ENCODE peak calls at places on chromosomes 11 and 22, in six cellular contexts. D is naive thymus-derived CD4-positive, alpha-beta T cell; K is GM10248; M is stimulated activated CD4-positive, alpha-beta T cell treated with anti-CD3 and anti-CD28 coated beads, Interleukin-1b, Interleukin-23, amount 100 ng/mL, for 1 hour; A is EL; U is DMS79 treated with DMSO at 0.1 percent for 48 hours. Y is an unnamed sample.

GRCh38 chr11:81104051-81104450 is 1629.6 kb downstream of the FAM181B start:
- DNase-seq in D (no peak), U (no peak), K (no peak), M (no peak), A (no peak), Y (no peak)

GRCh38 chr11:88552377-88553029 is 215.0 kb upstream of the CTSC start:
- DNase-seq in D (peak; percentile 7), K (peak; percentile 38), M (no peak), A (peak; percentile 63), U (no peak), Y (peak; percentile 37)

GRCh38 chr11:71129624-71130023 is 122.8 kb downstream of the SHANK2 start:
- DNase-seq in U (peak; percentile 77), K (no peak), D (no peak), M (no peak), A (peak; percentile 40), Y (no peak)

GRCh38 chr22:41913842-41914534 is 886 bp downstream of the SHISA8 start:
- DNase-seq in U (no peak), A (no peak), K (no peak), D (no peak), M (no peak), Y (no peak)

GRCh38 chr22:42990131-42990838 is 24.7 kb downstream of the PACSIN2 start:
- DNase-seq in U (no peak), D (no peak), M (no peak), A (peak; percentile 89), K (no peak), Y (no peak)

GRCh38 chr11:126512741-126513715 is 157.5 kb downstream of the ST3GAL4 start:
- DNase-seq in K (no peak), D (no peak), A (peak; percentile 5), U (no peak), M (no peak), Y (no peak)

GRCh38 chr11:97722065-97722464 is 1298.7 kb upstream of the CNTN5 start:
- DNase-seq in D (no peak), K (no peak), M (no peak), A (peak; percentile 1), U (no peak), Y (no peak)

GRCh38 chr22:44578516-44579230 is 80.6 kb upstream of the RTL6 start:
- DNase-seq in D (no peak), K (no peak), U (no peak), M (no peak), A (no peak), Y (no peak)

GRCh38 chr11:74010306-74010981 is 1.6 kb upstream of the UCP3 start:
- DNase-seq in A (no peak), D (no peak), K (no peak), M (no peak), U (no peak), Y (no peak)